ENCODE peak calls at places on chromosomes 5 and 9, in ten cellular contexts. One of them, this sample, is unnamed.

GRCh38 chr5:142295084-142295758 is 29.6 kb downstream of the SPRY4 start:
- DNase-seq in heart right ventricle: peak
- DNase-seq in bronchial epithelial cell: no peak
- DNase-seq in fibroblast of lung: no peak
- DNase-seq in psoas muscle: no peak
- DNase-seq in WTC11: peak
- DNase-seq in fibroblast of pulmonary artery: peak
- DNase-seq in lower leg skin: no peak
- DNase-seq in GM12865: no peak
- DNase-seq in GM13976: no peak
- DNase-seq in this sample: no peak

GRCh38 chr5:8462565-8462964 is 593.6 kb downstream of the MTRR start:
- DNase-seq in heart right ventricle: no peak
- DNase-seq in bronchial epithelial cell: no peak
- DNase-seq in fibroblast of lung: no peak
- DNase-seq in psoas muscle: no peak
- DNase-seq in WTC11: no peak
- DNase-seq in fibroblast of pulmonary artery: no peak
- DNase-seq in lower leg skin: no peak
- DNase-seq in GM12865: no peak
- DNase-seq in GM13976: no peak
- DNase-seq in this sample: no peak

GRCh38 chr5:159965031-159965837 is 43.7 kb upstream of the TTC1 start:
- DNase-seq in heart right ventricle: peak
- DNase-seq in bronchial epithelial cell: peak
- DNase-seq in fibroblast of lung: peak
- DNase-seq in psoas muscle: peak
- DNase-seq in WTC11: peak
- DNase-seq in fibroblast of pulmonary artery: peak
- DNase-seq in lower leg skin: no peak
- DNase-seq in GM12865: peak
- DNase-seq in GM13976: peak
- DNase-seq in this sample: peak

GRCh38 chr5:6321078-6321477 is 57.3 kb downstream of the MED10 start:
- DNase-seq in heart right ventricle: no peak
- DNase-seq in bronchial epithelial cell: no peak
- DNase-seq in fibroblast of lung: no peak
- DNase-seq in psoas muscle: no peak
- DNase-seq in WTC11: no peak
- DNase-seq in fibroblast of pulmonary artery: no peak
- DNase-seq in lower leg skin: no peak
- DNase-seq in GM12865: no peak
- DNase-seq in GM13976: no peak
- DNase-seq in this sample: no peak

GRCh38 chr9:136012651-136013050 is 51.5 kb upstream of the UBAC1 start:
- DNase-seq in heart right ventricle: no peak
- DNase-seq in bronchial epithelial cell: no peak
- DNase-seq in fibroblast of lung: peak
- DNase-seq in psoas muscle: peak
- DNase-seq in WTC11: peak
- DNase-seq in fibroblast of pulmonary artery: peak
- DNase-seq in lower leg skin: no peak
- DNase-seq in GM12865: no peak
- DNase-seq in GM13976: no peak
- DNase-seq in this sample: no peak

GRCh38 chr5:181170237-181170830 is 22.9 kb downstream of the OR2V2 start:
- DNase-seq in heart right ventricle: no peak
- DNase-seq in bronchial epithelial cell: no peak
- DNase-seq in fibroblast of lung: no peak
- DNase-seq in psoas muscle: no peak
- DNase-seq in WTC11: peak
- DNase-seq in fibroblast of pulmonary artery: no peak
- DNase-seq in lower leg skin: no peak
- DNase-seq in GM12865: no peak
- DNase-seq in GM13976: no peak
- DNase-seq in this sample: no peak

GRCh38 chr5:83608122-83608521 is 112.5 kb downstream of the HAPLN1 start:
- DNase-seq in heart right ventricle: peak
- DNase-seq in bronchial epithelial cell: peak
- DNase-seq in fibroblast of lung: peak
- DNase-seq in psoas muscle: no peak
- DNase-seq in WTC11: peak
- DNase-seq in fibroblast of pulmonary artery: peak
- DNase-seq in lower leg skin: no peak
- DNase-seq in GM12865: peak
- DNase-seq in GM13976: peak
- DNase-seq in this sample: peak

GRCh38 chr5:138664276-138664943 is 88.8 kb upstream of the CTNNA1 start:
- DNase-seq in heart right ventricle: no peak
- DNase-seq in bronchial epithelial cell: peak
- DNase-seq in fibroblast of lung: peak
- DNase-seq in psoas muscle: no peak
- DNase-seq in WTC11: no peak
- DNase-seq in fibroblast of pulmonary artery: peak
- DNase-seq in lower leg skin: no peak
- DNase-seq in GM12865: no peak
- DNase-seq in GM13976: no peak
- DNase-seq in this sample: no peak

GRCh38 chr9:136117291-136118060 is 1.2 kb downstream of the TMEM250 start:
- DNase-seq in heart right ventricle: peak
- DNase-seq in bronchial epithelial cell: no peak
- DNase-seq in fibroblast of lung: no peak
- DNase-seq in psoas muscle: no peak
- DNase-seq in WTC11: no peak
- DNase-seq in fibroblast of pulmonary artery: peak
- DNase-seq in lower leg skin: no peak
- DNase-seq in GM12865: peak
- DNase-seq in GM13976: no peak
- DNase-seq in this sample: no peak

GRCh38 chr5:146026307-146027010 is 78.9 kb downstream of the PLAC8L1 start:
- DNase-seq in heart right ventricle: no peak
- DNase-seq in bronchial epithelial cell: no peak
- DNase-seq in fibroblast of lung: no peak
- DNase-seq in psoas muscle: no peak
- DNase-seq in WTC11: no peak
- DNase-seq in fibroblast of pulmonary artery: no peak
- DNase-seq in lower leg skin: no peak
- DNase-seq in GM12865: no peak
- DNase-seq in GM13976: no peak
- DNase-seq in this sample: no peak

GRCh38 chr9:89674667-89675402 is 70.0 kb downstream of the GADD45G start:
- DNase-seq in heart right ventricle: no peak
- DNase-seq in bronchial epithelial cell: no peak
- DNase-seq in fibroblast of lung: no peak
- DNase-seq in psoas muscle: peak
- DNase-seq in WTC11: peak
- DNase-seq in fibroblast of pulmonary artery: no peak
- DNase-seq in lower leg skin: peak
- DNase-seq in GM12865: no peak
- DNase-seq in GM13976: no peak
- DNase-seq in this sample: no peak

GRCh38 chr9:120324996-120325642 is 254.8 kb downstream of the CDK5RAP2 start:
- DNase-seq in heart right ventricle: no peak
- DNase-seq in bronchial epithelial cell: no peak
- DNase-seq in fibroblast of lung: no peak
- DNase-seq in psoas muscle: no peak
- DNase-seq in WTC11: peak
- DNase-seq in fibroblast of pulmonary artery: no peak
- DNase-seq in lower leg skin: no peak
- DNase-seq in GM12865: peak
- DNase-seq in GM13976: no peak
- DNase-seq in this sample: no peak
- TF ChIP-seq CTCF in heart right ventricle: no peak
- TF ChIP-seq CTCF in bronchial epithelial cell: no peak
- TF ChIP-seq CTCF in fibroblast of lung: no peak
- TF ChIP-seq CTCF in psoas muscle: no peak
- TF ChIP-seq CTCF in WTC11: peak
- TF ChIP-seq CTCF in fibroblast of pulmonary artery: no peak
- TF ChIP-seq CTCF in lower leg skin: no peak
- TF ChIP-seq CTCF in GM12865: peak
- TF ChIP-seq CTCF in GM13976: no peak
- TF ChIP-seq CTCF in this sample: no peak

GRCh38 chr9:131395745-131396479 is 2.0 kb downstream of the PRRC2B start:
- DNase-seq in heart right ventricle: no peak
- DNase-seq in bronchial epithelial cell: peak
- DNase-seq in fibroblast of lung: no peak
- DNase-seq in psoas muscle: no peak
- DNase-seq in WTC11: no peak
- DNase-seq in fibroblast of pulmonary artery: no peak
- DNase-seq in lower leg skin: no peak
- DNase-seq in GM12865: no peak
- DNase-seq in GM13976: no peak
- DNase-seq in this sample: no peak

GRCh38 chr9:131396626-131397025 is 2.7 kb downstream of the PRRC2B start:
- DNase-seq in heart right ventricle: no peak
- DNase-seq in bronchial epithelial cell: no peak
- DNase-seq in fibroblast of lung: no peak
- DNase-seq in psoas muscle: no peak
- DNase-seq in WTC11: no peak
- DNase-seq in fibroblast of pulmonary artery: no peak
- DNase-seq in lower leg skin: no peak
- DNase-seq in GM12865: no peak
- DNase-seq in GM13976: no peak
- DNase-seq in this sample: no peak

GRCh38 chr9:131393622-131394463 is at the start of gene PRRC2B:
- DNase-seq in heart right ventricle: peak
- DNase-seq in bronchial epithelial cell: peak
- DNase-seq in fibroblast of lung: peak
- DNase-seq in psoas muscle: peak
- DNase-seq in WTC11: peak
- DNase-seq in fibroblast of pulmonary artery: peak
- DNase-seq in lower leg skin: peak
- DNase-seq in GM12865: peak
- DNase-seq in GM13976: peak
- DNase-seq in this sample: peak

GRCh38 chr9:131394464-131395026 is 659 bp downstream of the PRRC2B start:
- DNase-seq in heart right ventricle: peak
- DNase-seq in bronchial epithelial cell: no peak
- DNase-seq in fibroblast of lung: peak
- DNase-seq in psoas muscle: peak
- DNase-seq in WTC11: peak
- DNase-seq in fibroblast of pulmonary artery: peak
- DNase-seq in lower leg skin: no peak
- DNase-seq in GM12865: peak
- DNase-seq in GM13976: peak
- DNase-seq in this sample: peak

DNA sequence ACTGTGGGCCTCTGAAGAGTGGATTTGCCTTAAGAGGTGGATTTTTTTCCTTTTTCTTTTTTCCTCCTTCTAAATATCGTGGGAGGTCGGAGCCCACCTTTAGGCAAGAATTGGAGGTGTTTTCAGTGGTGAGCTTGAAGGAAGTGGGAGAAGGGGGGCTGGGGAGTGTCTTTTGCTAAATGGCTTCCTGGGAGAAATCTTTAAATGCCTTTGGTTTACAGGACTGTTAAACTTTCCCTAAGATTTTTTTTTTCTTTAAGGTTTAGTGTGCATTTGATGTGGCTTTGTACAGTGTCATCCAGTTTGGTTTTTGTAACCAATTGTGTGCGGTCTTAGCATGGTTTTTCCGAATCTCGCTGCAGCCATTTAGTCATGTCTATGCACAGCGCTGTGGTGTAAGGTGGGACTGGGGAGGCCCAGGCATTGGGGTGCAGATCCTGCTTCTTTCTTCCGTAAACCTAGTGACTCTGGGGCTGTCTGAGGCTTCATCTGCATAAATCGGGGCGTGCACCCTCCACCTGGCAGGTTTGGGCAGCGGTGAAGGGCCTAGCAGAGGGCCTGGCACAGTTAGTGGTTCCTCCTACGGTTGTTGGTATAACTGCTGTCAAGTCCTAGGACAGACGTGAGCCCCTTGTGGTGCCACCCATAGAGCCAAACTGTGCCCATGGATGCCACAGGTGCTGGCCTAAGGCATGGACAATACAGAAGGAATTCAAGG is 1.3 kb downstream of the PRRC2B start:
- DNase-seq in heart right ventricle: no peak
- DNase-seq in bronchial epithelial cell: peak
- DNase-seq in fibroblast of lung: no peak
- DNase-seq in psoas muscle: no peak
- DNase-seq in WTC11: peak
- DNase-seq in fibroblast of pulmonary artery: no peak
- DNase-seq in lower leg skin: peak
- DNase-seq in GM12865: peak
- DNase-seq in GM13976: peak
- DNase-seq in this sample: peak
- TF ChIP-seq CTCF in heart right ventricle: no peak
- TF ChIP-seq CTCF in bronchial epithelial cell: no peak
- TF ChIP-seq CTCF in fibroblast of lung: no peak
- TF ChIP-seq CTCF in psoas muscle: no peak
- TF ChIP-seq CTCF in WTC11: no peak
- TF ChIP-seq CTCF in fibroblast of pulmonary artery: no peak
- TF ChIP-seq CTCF in lower leg skin: no peak
- TF ChIP-seq CTCF in GM12865: no peak
- TF ChIP-seq CTCF in GM13976: no peak
- TF ChIP-seq CTCF in this sample: no peak

DNA sequence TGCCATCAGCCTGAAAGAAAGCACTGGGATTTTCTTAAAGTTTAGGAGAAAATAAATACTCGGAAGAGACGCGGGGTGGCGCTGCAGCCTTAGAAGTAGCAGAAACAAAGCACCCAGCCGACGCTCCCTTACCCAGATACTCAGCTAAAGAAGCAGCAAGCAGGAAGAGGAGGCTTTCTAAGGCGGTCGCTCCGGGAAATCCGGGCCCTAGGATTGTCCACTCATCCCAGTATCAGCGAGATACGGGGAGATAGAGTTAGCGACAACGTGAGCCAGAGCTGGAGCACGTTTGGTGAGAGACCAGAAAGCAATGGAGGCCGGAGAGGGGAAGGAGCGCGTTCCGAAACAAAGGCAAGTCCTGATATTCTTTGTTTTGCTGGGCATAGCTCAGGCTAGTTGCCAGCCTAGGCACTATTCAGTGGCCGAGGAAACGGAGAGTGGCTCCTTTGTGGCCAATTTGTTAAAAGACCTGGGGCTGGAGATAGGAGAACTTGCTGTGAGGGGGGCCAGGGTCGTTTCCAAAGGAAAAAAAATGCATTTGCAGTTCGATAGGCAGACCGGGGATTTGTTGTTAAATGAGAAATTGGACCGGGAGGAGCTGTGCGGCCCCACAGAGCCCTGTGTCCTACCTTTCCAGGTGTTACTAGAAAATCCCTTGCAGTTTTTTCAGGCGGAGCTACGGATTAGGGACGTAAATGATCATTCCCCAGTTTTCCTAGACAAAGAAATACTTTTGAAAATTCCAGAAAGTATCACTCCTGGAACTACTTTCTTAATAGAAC is at the start of gene PCDHB2:
- DNase-seq in heart right ventricle: peak
- DNase-seq in bronchial epithelial cell: peak
- DNase-seq in fibroblast of lung: peak
- DNase-seq in psoas muscle: peak
- DNase-seq in WTC11: peak
- DNase-seq in fibroblast of pulmonary artery: peak
- DNase-seq in lower leg skin: no peak
- DNase-seq in GM12865: no peak
- DNase-seq in GM13976: no peak
- DNase-seq in this sample: no peak
- TF ChIP-seq CTCF in heart right ventricle: no peak
- TF ChIP-seq CTCF in bronchial epithelial cell: peak
- TF ChIP-seq CTCF in fibroblast of lung: no peak
- TF ChIP-seq CTCF in psoas muscle: peak
- TF ChIP-seq CTCF in WTC11: peak
- TF ChIP-seq CTCF in fibroblast of pulmonary artery: no peak
- TF ChIP-seq CTCF in lower leg skin: no peak
- TF ChIP-seq CTCF in GM12865: no peak
- TF ChIP-seq CTCF in GM13976: no peak
- TF ChIP-seq CTCF in this sample: no peak

GRCh38 chr5:13218518-13218917 is 726.0 kb downstream of the DNAH5 start:
- DNase-seq in heart right ventricle: no peak
- DNase-seq in bronchial epithelial cell: peak
- DNase-seq in fibroblast of lung: no peak
- DNase-seq in psoas muscle: no peak
- DNase-seq in WTC11: peak
- DNase-seq in fibroblast of pulmonary artery: no peak
- DNase-seq in lower leg skin: no peak
- DNase-seq in GM12865: peak
- DNase-seq in GM13976: no peak
- DNase-seq in this sample: no peak
- TF ChIP-seq CTCF in heart right ventricle: no peak
- TF ChIP-seq CTCF in bronchial epithelial cell: peak
- TF ChIP-seq CTCF in fibroblast of lung: no peak
- TF ChIP-seq CTCF in psoas muscle: no peak
- TF ChIP-seq CTCF in WTC11: peak
- TF ChIP-seq CTCF in fibroblast of pulmonary artery: no peak
- TF ChIP-seq CTCF in lower leg skin: no peak
- TF ChIP-seq CTCF in GM12865: no peak
- TF ChIP-seq CTCF in GM13976: no peak
- TF ChIP-seq CTCF in this sample: no peak

This sample was measured in GM10248.